ENCODE peak calls at places on chromosomes 12 and 14, in four cellular contexts. V is HepG2, E is SK-N-SH, M is K562. K is an unnamed sample.

GRCh38 chr12:46461459-46461858 is 88.9 kb upstream of the SLC38A2 start:
- DNase-seq in V (no peak), E (no peak), M (no peak), K (no peak)

GRCh38 chr12:111450676-111451075 is 45.0 kb downstream of the SH2B3 start:
- DNase-seq in V (no peak), E (no peak), M (no peak), K (no peak)

GRCh38 chr12:123973552-123974341 is 732 bp downstream of the ZNF664 start:
- DNase-seq in V (peak; percentile 21), E (peak; percentile 70), M (peak; percentile 25), K (peak; percentile 58)

GRCh38 chr14:21978999-21979314 is 305.3 kb upstream of the OR4E1 start:
- DNase-seq in V (no peak), E (no peak), M (no peak), K (no peak)

GRCh38 chr14:56273949-56274348 is 155.7 kb downstream of the PELI2 start:
- DNase-seq in V (no peak), E (no peak), M (no peak), K (no peak)

GRCh38 chr12:109776624-109777023 is 56.6 kb downstream of the TRPV4 start:
- DNase-seq in V (no peak), E (no peak), M (no peak), K (no peak)

GRCh38 chr12:101875112-101875961 is 2.0 kb upstream of the DRAM1 start:
- DNase-seq in V (no peak), E (no peak), M (no peak), K (no peak)

GRCh38 chr14:90487031-90487430 is 90.2 kb downstream of the CALM1 start:
- DNase-seq in V (no peak), E (peak; percentile 82), M (no peak), K (no peak)

GRCh38 chr12:24977060-24977459 is 28.2 kb upstream of the BCAT1 start:
- DNase-seq in V (no peak), E (no peak), M (no peak), K (no peak)

GRCh38 chr12:57240069-57240921 is 10.7 kb downstream of the STAC3 start:
- DNase-seq in V (no peak), E (peak; percentile 80), M (peak; percentile 74), K (peak; percentile 52)

GRCh38 chr14:51448831-51449665 is 202.7 kb upstream of the FRMD6 start:
- DNase-seq in V (no peak), E (peak; percentile 45), M (no peak), K (no peak)

GRCh38 chr14:84162658-84163057 is 1367.3 kb upstream of the FLRT2 start:
- DNase-seq in V (no peak), E (no peak), M (no peak), K (no peak)

GRCh38 chr14:61281186-61281676 is at the start of gene TMEM30B:
- DNase-seq in V (no peak), E (no peak), M (no peak), K (peak; percentile 85)

GRCh38 chr14:90556050-90556477 is 159.2 kb downstream of the CALM1 start:
- DNase-seq in V (peak; percentile 29), E (peak; percentile 64), M (no peak), K (peak; percentile 63)

GRCh38 chr14:100042328-100042727 is 22.9 kb upstream of the EVL start:
- DNase-seq in V (no peak), E (no peak), M (no peak), K (no peak)

GRCh38 chr12:50828121-50828520 is 14.6 kb upstream of the TMPRSS12 start:
- DNase-seq in V (no peak), E (no peak), M (no peak), K (no peak)

GRCh38 chr12:122067548-122067947 is 11.0 kb upstream of the MLXIP start:
- DNase-seq in V (no peak), E (no peak), M (no peak), K (no peak)
- TF ChIP-seq FOXJ3 in V (no peak), E (no peak), M (no peak), K (no peak)

DNA sequence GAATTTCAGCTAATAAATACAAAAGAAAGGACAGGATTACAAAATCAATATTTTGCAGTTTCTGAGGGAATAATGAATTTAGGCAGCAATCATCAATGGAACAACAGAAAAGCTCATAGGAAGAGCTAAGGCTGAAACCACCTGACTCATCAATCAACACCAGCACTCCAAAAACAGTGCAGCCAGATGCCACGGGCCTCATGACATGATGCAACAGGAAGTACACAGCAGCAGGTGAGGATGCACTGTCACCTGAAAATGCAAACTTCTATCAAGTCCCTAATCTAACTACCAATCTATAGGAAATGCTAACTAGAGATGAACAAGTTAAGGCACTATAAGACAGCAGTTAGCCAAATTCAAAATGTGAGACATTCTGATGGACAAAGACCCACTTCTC is 21.7 kb downstream of the GNS start:
- DNase-seq in V (no peak), E (no peak), M (no peak), K (no peak)
- TF ChIP-seq USF2 in V (no peak), E (no peak), M (no peak), K (no peak)

GRCh38 chr12:76878045-76878898 is 547 bp downstream of the CSRP2 start:
- DNase-seq in V (peak; percentile 23), E (peak; percentile 77), M (peak; percentile 34), K (peak; percentile 74)
- TF ChIP-seq FOXJ3 in V (no peak), E (no peak), M (no peak), K (no peak)

GRCh38 chr12:131118366-131118765 is 164.7 kb downstream of the ADGRD1 start:
- DNase-seq in V (no peak), E (no peak), M (no peak), K (peak; percentile 4)
- TF ChIP-seq USF2 in V (no peak), E (no peak), M (no peak), K (no peak)

GRCh38 chr14:67477926-67478915 is 10.3 kb downstream of the TMEM229B start:
- DNase-seq in V (no peak), E (no peak), M (no peak), K (no peak)

GRCh38 chr14:67473290-67474082 is 15.0 kb downstream of the TMEM229B start:
- DNase-seq in V (no peak), E (no peak), M (no peak), K (no peak)

GRCh38 chr14:67469954-67470353 is 18.6 kb downstream of the TMEM229B start:
- DNase-seq in V (no peak), E (no peak), M (no peak), K (no peak)

GRCh38 chr14:67474366-67474765 is 14.2 kb downstream of the TMEM229B start:
- DNase-seq in V (no peak), E (no peak), M (no peak), K (no peak)

DNA sequence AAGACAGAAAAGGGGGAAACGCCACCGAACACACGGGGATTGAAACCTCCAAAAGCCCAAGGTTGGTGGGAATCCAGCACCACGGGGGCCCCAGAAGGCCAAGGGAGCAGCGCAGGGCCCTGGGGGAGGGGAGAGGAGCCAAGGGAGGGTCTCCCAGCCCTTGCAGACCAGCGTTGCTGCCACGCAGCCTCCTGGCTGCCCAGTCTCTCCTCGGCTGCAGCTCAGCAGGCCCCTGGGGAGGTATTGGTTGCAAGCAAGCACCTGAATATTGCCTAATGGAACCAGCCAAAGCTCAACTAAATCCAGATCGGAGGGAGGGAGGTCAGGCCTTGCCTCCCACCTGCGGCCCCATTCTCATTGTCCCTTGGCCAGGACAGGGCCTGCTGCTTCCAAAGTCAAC is 15.8 kb downstream of the TMEM229B start:
- DNase-seq in V (no peak), E (no peak), M (no peak), K (no peak)
- TF ChIP-seq FOXJ3 in V (no peak), E (no peak), M (no peak), K (no peak)

GRCh38 chr12:39071611-39072010 is 166.2 kb upstream of the CPNE8 start:
- DNase-seq in V (no peak), E (no peak), M (no peak), K (no peak)
- TF ChIP-seq USF2 in V (no peak), E (no peak), M (no peak), K (no peak)

GRCh38 chr14:105412768-105413541 is 6.7 kb upstream of the MTA1 start:
- DNase-seq in V (no peak), E (no peak), M (no peak), K (peak; percentile 11)
- TF ChIP-seq FOXJ3 in V (no peak), E (no peak), M (no peak), K (no peak)

GRCh38 chr12:83827860-83828259 is 1084.7 kb downstream of the SLC6A15 start:
- DNase-seq in V (no peak), E (no peak), M (no peak), K (peak; percentile 58)
- TF ChIP-seq USF2 in V (no peak), E (no peak), M (no peak), K (no peak)

GRCh38 chr14:102616799-102617198 is 24.4 kb downstream of the RCOR1 start:
- DNase-seq in V (peak; percentile 62), E (no peak), M (no peak), K (no peak)
- TF ChIP-seq FOXJ3 in V (no peak), E (no peak), M (no peak), K (no peak)

GRCh38 chr12:823043-823698 is 70.8 kb downstream of the WNK1 start:
- DNase-seq in V (no peak), E (no peak), M (no peak), K (no peak)
- TF ChIP-seq USF2 in V (no peak), E (no peak), M (no peak), K (no peak)